ENCODE peak calls at places on chromosome 2, in six cellular contexts. L is spleen, Z is fibroblast of lung, O is AG10803, T is transverse colon, K is IMR-90. D is an unnamed sample.

GRCh38 chr2:12824304-12824761 is 107.6 kb downstream of the TRIB2 start:
- DNase-seq in L (no peak), Z (peak), O (peak), T (no peak), K (peak), D (no peak)

GRCh38 chr2:219056896-219057708 is 3.6 kb downstream of the IHH start:
- DNase-seq in L (peak), Z (peak), O (no peak), T (no peak), K (no peak), D (no peak)

GRCh38 chr2:171512683-171513082 is 9.6 kb upstream of the CYBRD1 start:
- DNase-seq in L (no peak), Z (no peak), O (no peak), T (no peak), K (no peak), D (no peak)

GRCh38 chr2:96399342-96400048 is 63.9 kb downstream of the NCAPH start:
- DNase-seq in L (no peak), Z (no peak), O (no peak), T (no peak), K (no peak), D (no peak)

GRCh38 chr2:40128796-40129195 is 323.1 kb downstream of the SLC8A1 start:
- DNase-seq in L (no peak), Z (no peak), O (no peak), T (no peak), K (peak), D (no peak)

GRCh38 chr2:173326806-173327205 is 27.9 kb upstream of the CDCA7 start:
- DNase-seq in L (no peak), Z (peak), O (peak), T (no peak), K (peak), D (peak)

GRCh38 chr2:145503511-145503910 is 983.6 kb upstream of the ZEB2 start:
- DNase-seq in L (no peak), Z (no peak), O (peak), T (no peak), K (peak), D (no peak)

GRCh38 chr2:209619782-209620181 is 151.8 kb upstream of the UNC80 start:
- DNase-seq in L (no peak), Z (no peak), O (no peak), T (no peak), K (no peak), D (no peak)

GRCh38 chr2:2101924-2102323 is 229.2 kb downstream of the MYT1L start:
- DNase-seq in L (no peak), Z (no peak), O (no peak), T (no peak), K (no peak), D (no peak)

GRCh38 chr2:199994296-199994695 is 38.9 kb downstream of the MAIP1 start:
- DNase-seq in L (no peak), Z (no peak), O (no peak), T (no peak), K (peak), D (no peak)

GRCh38 chr2:11784310-11784709 is 37.9 kb downstream of the LPIN1 start:
- DNase-seq in L (no peak), Z (no peak), O (no peak), T (no peak), K (no peak), D (no peak)

GRCh38 chr2:234403074-234403473 is 93.8 kb downstream of the ARL4C start:
- DNase-seq in L (no peak), Z (peak), O (peak), T (no peak), K (peak), D (no peak)

GRCh38 chr2:23260621-23261020 is 124.4 kb upstream of the KLHL29 start:
- DNase-seq in L (no peak), Z (no peak), O (no peak), T (no peak), K (no peak), D (no peak)

DNA sequence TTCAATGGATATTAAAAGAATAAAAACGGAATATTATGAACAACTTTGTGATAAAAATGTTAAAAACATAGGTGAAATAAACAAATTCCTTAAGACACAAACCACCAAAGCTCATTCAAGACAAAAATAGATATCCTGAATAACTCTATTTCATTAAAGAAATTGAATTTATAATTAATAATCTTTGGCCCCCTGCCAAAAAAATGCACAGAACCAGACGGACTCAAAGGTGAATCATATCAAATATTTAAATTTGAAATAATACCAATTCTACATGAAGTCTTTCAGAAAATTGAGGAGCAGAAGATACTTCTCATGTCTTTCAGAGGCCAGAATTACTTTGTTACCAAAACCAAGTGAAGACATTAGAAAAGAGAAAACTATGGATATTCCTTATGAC is 128.3 kb upstream of the KLHL29 start:
- DNase-seq in L (no peak), Z (no peak), O (no peak), T (no peak), K (no peak), D (no peak)
- H3K4me3 ChIP-seq in L (no peak), Z (no peak), O (no peak), T (no peak), K (no peak), D (no peak)

GRCh38 chr2:174344716-174345472 is 10.1 kb downstream of the SP9 start:
- DNase-seq in L (no peak), Z (peak), O (peak), T (no peak), K (peak), D (no peak)
- TF ChIP-seq CTCF in L (peak), Z (no peak), O (peak), T (peak), K (peak), D (peak)

GRCh38 chr2:109238580-109238979 is 109.6 kb downstream of the SH3RF3 start:
- DNase-seq in L (peak), Z (peak), O (peak), T (peak), K (peak), D (peak)

GRCh38 chr2:109232909-109233308 is 103.9 kb downstream of the SH3RF3 start:
- DNase-seq in L (no peak), Z (no peak), O (no peak), T (no peak), K (no peak), D (no peak)

GRCh38 chr2:109234355-109234754 is 105.3 kb downstream of the SH3RF3 start:
- DNase-seq in L (no peak), Z (no peak), O (no peak), T (no peak), K (no peak), D (no peak)

GRCh38 chr2:109237792-109238191 is 108.8 kb downstream of the SH3RF3 start:
- DNase-seq in L (no peak), Z (no peak), O (no peak), T (no peak), K (no peak), D (no peak)

DNA sequence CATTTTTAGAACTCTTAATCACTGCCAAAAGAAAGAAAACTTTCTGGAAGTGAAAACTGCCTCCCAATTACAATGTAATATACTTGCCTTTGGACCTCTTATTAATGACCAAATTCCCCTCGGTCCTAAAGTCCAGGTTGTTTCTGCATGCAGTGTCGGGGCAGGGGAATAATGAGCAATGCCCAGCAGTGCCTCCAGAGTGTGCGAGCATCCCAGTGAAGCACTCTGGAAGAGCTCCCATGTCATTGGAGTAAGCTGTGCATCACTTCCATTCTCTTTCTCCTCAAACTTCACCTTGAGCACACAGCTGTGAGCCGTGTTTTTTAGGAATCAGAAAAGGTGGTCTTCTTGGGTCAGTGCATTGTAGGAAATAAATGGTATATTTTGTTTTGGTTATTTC is 107.1 kb downstream of the SH3RF3 start:
- DNase-seq in L (no peak), Z (no peak), O (no peak), T (no peak), K (no peak), D (no peak)
- H3K4me3 ChIP-seq in L (no peak), Z (no peak), O (no peak), T (no peak), K (no peak), D (no peak)

GRCh38 chr2:36357506-36358316 is 2.1 kb downstream of the CRIM1 start:
- DNase-seq in L (peak), Z (peak), O (peak), T (peak), K (peak), D (no peak)
- TF ChIP-seq CTCF in L (peak), Z (peak), O (peak), T (peak), K (peak), D (peak)

GRCh38 chr2:5234563-5234962 is 457.6 kb upstream of the SOX11 start:
- DNase-seq in L (no peak), Z (no peak), O (no peak), T (no peak), K (no peak), D (no peak)
- H3K4me3 ChIP-seq in L (no peak), Z (no peak), O (no peak), T (no peak), K (no peak), D (no peak)